ENCODE peak calls at places on chromosome 16, in nine cellular contexts. Z is ELF-1; Y is CD14-positive monocyte; L is GM12892; F is upper lobe of left lung; M is skeletal muscle cell; K is stimulated activated CD4-positive, alpha-beta T cell treated with anti-CD3 and anti-CD28 coated beads, Interleukin-1b, Interleukin-23, amount 100 ng/mL, for 24 hours; O is activated naive CD8-positive, alpha-beta T cell treated with anti-CD3 and anti-CD28 coated beads for 36 hours; U is germinal center. P is an unnamed sample.

GRCh38 chr16:51839697-51840462 is 688.8 kb upstream of the SALL1 start:
- DNase-seq in L (no peak), M (no peak), F (no peak), Z (peak; percentile 18), Y (no peak), O (no peak), K (no peak), U (no peak), P (no peak)

GRCh38 chr16:86951831-86952598 is 365.2 kb downstream of the C16orf95 start:
- DNase-seq in Y (no peak), Z (no peak), F (no peak), L (no peak), O (no peak), K (no peak), U (no peak), M (peak; percentile 100), P (no peak)

GRCh38 chr16:10663744-10664143 is 31.0 kb downstream of the TEKT5 start:
- DNase-seq in F (no peak), O (no peak), U (no peak), L (no peak), M (no peak), Z (no peak), K (no peak), Y (no peak), P (no peak)

GRCh38 chr16:74608381-74608780 is 1.5 kb upstream of the GLG1 start:
- DNase-seq in L (no peak), M (no peak), F (no peak), Z (no peak), Y (no peak), K (no peak), U (no peak), O (no peak), P (no peak)

GRCh38 chr16:57893217-57893558 is 77.7 kb downstream of the CNGB1 start:
- DNase-seq in K (no peak), M (no peak), Y (no peak), Z (no peak), U (no peak), F (no peak), O (no peak), L (no peak), P (no peak)

GRCh38 chr16:80540516-80541305 is at the start of gene DYNLRB2:
- DNase-seq in M (peak; percentile 81), F (peak; percentile 99), L (peak; percentile 86), O (peak; percentile 94), K (peak; percentile 73), Y (peak; percentile 92), Z (peak; percentile 93), U (peak; percentile 94), P (peak; percentile 98)

GRCh38 chr16:55588799-55589198 is 22.3 kb downstream of the CAPNS2 start:
- DNase-seq in K (no peak), M (no peak), Z (no peak), Y (no peak), U (no peak), F (no peak), O (no peak), L (no peak), P (no peak)

GRCh38 chr16:85715169-85716015 is 26.6 kb upstream of the GINS2 start:
- DNase-seq in O (peak; percentile 22), L (no peak), U (no peak), M (peak; percentile 28), Y (no peak), K (no peak), F (no peak), Z (no peak), P (no peak)

GRCh38 chr16:85463228-85463611 is 149.9 kb upstream of the GSE1 start:
- DNase-seq in Y (no peak), M (no peak), L (no peak), U (no peak), K (no peak), F (no peak), Z (no peak), O (no peak), P (no peak)

GRCh38 chr16:9092963-9093477 is 1.6 kb downstream of the HAPSTR1 start:
- DNase-seq in L (no peak), Y (no peak), Z (peak; percentile 78), F (no peak), M (no peak), K (no peak), O (peak; percentile 38), U (peak; percentile 28), P (peak; percentile 44)

GRCh38 chr16:4272114-4272954 is 489 bp downstream of the TFAP4 start:
- DNase-seq in L (no peak), U (peak; percentile 65), F (peak; percentile 90), M (no peak), Z (peak; percentile 64), Y (no peak), K (peak; percentile 18), O (no peak), P (no peak)

GRCh38 chr16:27328937-27329336 is 15.2 kb downstream of the IL4R start:
- DNase-seq in L (no peak), K (no peak), U (no peak), Z (no peak), O (no peak), Y (no peak), M (no peak), F (no peak), P (peak; percentile 74)

GRCh38 chr16:60151987-60152386 is 1417.9 kb upstream of the GOT2 start:
- DNase-seq in M (no peak), K (no peak), O (no peak), U (no peak), Y (no peak), F (no peak), Z (no peak), L (no peak), P (no peak)

GRCh38 chr16:58644765-58645487 is 15.3 kb upstream of the CNOT1 start:
- DNase-seq in F (no peak), Z (no peak), M (no peak), L (no peak), U (no peak), O (no peak), Y (no peak), K (no peak), P (no peak)

GRCh38 chr16:34803683-34804416 is 1344.4 kb downstream of the TP53TG3F start:
- DNase-seq in M (no peak), Z (no peak), Y (no peak), F (peak; percentile 80), L (no peak), U (no peak), K (no peak), O (no peak), P (no peak)